ENCODE peak calls at places on chromosome 17, in four cellular contexts. C, B, L and R are unnamed samples.
A peak's percentile ranks its signal among the peaks of the same experiment; 100 is the strongest.

GRCh38 chr17:31842416-31843381 is 16.3 kb downstream of the COPRS start:
- DNase-seq in C (peak; percentile 57), B (peak; percentile 67), L (peak; percentile 47), R (peak; percentile 78)

GRCh38 chr17:8091033-8091687 is 3.6 kb upstream of the ALOX12B start:
- DNase-seq in C (no peak), B (no peak), L (no peak), R (no peak)

GRCh38 chr17:75941442-75941819 is 589 bp upstream of the FBF1 start:
- DNase-seq in C (no peak), B (no peak), L (no peak), R (peak; percentile 35)

GRCh38 chr17:82386256-82386831 is 14.8 kb downstream of the UTS2R start:
- DNase-seq in C (peak; percentile 53), B (no peak), L (no peak), R (no peak)

GRCh38 chr17:79391808-79392233 is 219.0 kb downstream of the RBFOX3 start:
- DNase-seq in C (peak; percentile 68), B (peak; percentile 68), L (no peak), R (peak; percentile 76)

GRCh38 chr17:80361495-80362220 is 53.3 kb upstream of the ENDOV start:
- DNase-seq in C (no peak), B (peak; percentile 30), L (no peak), R (peak; percentile 22)

GRCh38 chr17:45702666-45703266 is 81.4 kb upstream of the CRHR1 start:
- DNase-seq in C (no peak), B (no peak), L (no peak), R (no peak)

GRCh38 chr17:62891659-62892058 is 74.4 kb upstream of the TANC2 start:
- DNase-seq in C (no peak), B (no peak), L (no peak), R (no peak)

GRCh38 chr17:79800325-79801155 is 3.7 kb upstream of the CBX8 start:
- DNase-seq in C (no peak), B (peak; percentile 71), L (no peak), R (peak; percentile 69)

GRCh38 chr17:39462644-39463375 is 1.5 kb downstream of the CDK12 start:
- DNase-seq in C (no peak), B (no peak), L (no peak), R (peak; percentile 57)